ENCODE peak calls at places on chromosomes 5 and 9, in four cellular contexts. One of them, this sample, is unnamed.

GRCh38 chr5:142095651-142096330 is 12.8 kb upstream of the NDFIP1 start:
- DNase-seq in CD8-positive, alpha-beta T cell: peak
- DNase-seq in H7: no peak
- DNase-seq in iPS-NIHi11: no peak
- DNase-seq in this sample: no peak

GRCh38 chr5:7755958-7756357 is 95.0 kb downstream of the CFAP90 start:
- DNase-seq in CD8-positive, alpha-beta T cell: no peak
- DNase-seq in H7: no peak
- DNase-seq in iPS-NIHi11: no peak
- DNase-seq in this sample: no peak

GRCh38 chr9:95809686-95810085 is 65.8 kb upstream of the ERCC6L2 start:
- DNase-seq in CD8-positive, alpha-beta T cell: no peak
- DNase-seq in H7: no peak
- DNase-seq in iPS-NIHi11: no peak
- DNase-seq in this sample: no peak

GRCh38 chr5:72178910-72179815 is 71.9 kb downstream of the MAP1B start:
- DNase-seq in CD8-positive, alpha-beta T cell: no peak
- DNase-seq in H7: peak
- DNase-seq in iPS-NIHi11: peak
- DNase-seq in this sample: no peak

GRCh38 chr5:609506-609905 is 2.6 kb upstream of the CEP72 start:
- DNase-seq in CD8-positive, alpha-beta T cell: no peak
- DNase-seq in H7: no peak
- DNase-seq in iPS-NIHi11: no peak
- DNase-seq in this sample: no peak

GRCh38 chr9:127569819-127570401 is 42.2 kb upstream of the STXBP1 start:
- DNase-seq in CD8-positive, alpha-beta T cell: no peak
- DNase-seq in H7: no peak
- DNase-seq in iPS-NIHi11: no peak
- DNase-seq in this sample: no peak

GRCh38 chr5:1888541-1889251 is 6.0 kb upstream of the IRX4 start:
- DNase-seq in CD8-positive, alpha-beta T cell: no peak
- DNase-seq in H7: peak
- DNase-seq in iPS-NIHi11: no peak
- DNase-seq in this sample: no peak

GRCh38 chr5:92780057-92780456 is 801.0 kb downstream of the NR2F1-AS1 start:
- DNase-seq in CD8-positive, alpha-beta T cell: no peak
- DNase-seq in H7: peak
- DNase-seq in iPS-NIHi11: no peak
- DNase-seq in this sample: no peak

GRCh38 chr5:5886812-5887486 is 464.5 kb downstream of the ICE1 start:
- DNase-seq in CD8-positive, alpha-beta T cell: no peak
- DNase-seq in H7: peak
- DNase-seq in iPS-NIHi11: peak
- DNase-seq in this sample: peak

GRCh38 chr9:89886281-89886700 is 281.5 kb downstream of the GADD45G start:
- DNase-seq in CD8-positive, alpha-beta T cell: no peak
- DNase-seq in H7: no peak
- DNase-seq in iPS-NIHi11: no peak
- DNase-seq in this sample: peak

GRCh38 chr5:38557309-38557710 is 864 bp upstream of the LIFR start:
- DNase-seq in CD8-positive, alpha-beta T cell: no peak
- DNase-seq in H7: no peak
- DNase-seq in iPS-NIHi11: no peak
- DNase-seq in this sample: no peak

GRCh38 chr9:135865531-135865930 is 41.8 kb downstream of the CAMSAP1 start:
- DNase-seq in CD8-positive, alpha-beta T cell: no peak
- DNase-seq in H7: no peak
- DNase-seq in iPS-NIHi11: no peak
- DNase-seq in this sample: no peak

GRCh38 chr9:34337404-34337803 is 8.0 kb downstream of the NUDT2 start:
- DNase-seq in CD8-positive, alpha-beta T cell: no peak
- DNase-seq in H7: no peak
- DNase-seq in iPS-NIHi11: no peak
- DNase-seq in this sample: no peak

GRCh38 chr9:34611811-34612787 is at the start of gene RPP25L:
- DNase-seq in CD8-positive, alpha-beta T cell: peak
- DNase-seq in H7: peak
- DNase-seq in iPS-NIHi11: peak
- DNase-seq in this sample: peak

GRCh38 chr9:14531424-14532269 is 161.6 kb downstream of the ZDHHC21 start:
- DNase-seq in CD8-positive, alpha-beta T cell: no peak
- DNase-seq in H7: no peak
- DNase-seq in iPS-NIHi11: no peak
- DNase-seq in this sample: no peak

GRCh38 chr5:153831976-153832375 is 206.7 kb downstream of the FAM114A2 start:
- DNase-seq in CD8-positive, alpha-beta T cell: no peak
- DNase-seq in H7: no peak
- DNase-seq in iPS-NIHi11: peak
- DNase-seq in this sample: no peak

GRCh38 chr5:84273517-84273883 is 111.2 kb downstream of the EDIL3 start:
- DNase-seq in CD8-positive, alpha-beta T cell: no peak
- DNase-seq in H7: no peak
- DNase-seq in iPS-NIHi11: no peak
- DNase-seq in this sample: no peak

GRCh38 chr5:130514984-130515690 is 610.9 kb downstream of the CHSY3 start:
- DNase-seq in CD8-positive, alpha-beta T cell: no peak
- DNase-seq in H7: no peak
- DNase-seq in iPS-NIHi11: no peak
- DNase-seq in this sample: no peak

GRCh38 chr5:10563940-10564837 is at the start of gene ANKRD33B:
- DNase-seq in CD8-positive, alpha-beta T cell: peak
- DNase-seq in H7: peak
- DNase-seq in iPS-NIHi11: peak
- DNase-seq in this sample: peak

GRCh38 chr9:109887079-109887478 is 107.1 kb downstream of the PALM2AKAP2 start:
- DNase-seq in CD8-positive, alpha-beta T cell: no peak
- DNase-seq in H7: no peak
- DNase-seq in iPS-NIHi11: no peak
- DNase-seq in this sample: no peak

GRCh38 chr5:78816143-78816765 is 167.7 kb upstream of the LHFPL2 start:
- DNase-seq in CD8-positive, alpha-beta T cell: no peak
- DNase-seq in H7: no peak
- DNase-seq in iPS-NIHi11: no peak
- DNase-seq in this sample: no peak

GRCh38 chr5:170121321-170121720 is 15.6 kb downstream of the FOXI1 start:
- DNase-seq in CD8-positive, alpha-beta T cell: no peak
- DNase-seq in H7: no peak
- DNase-seq in iPS-NIHi11: no peak
- DNase-seq in this sample: no peak

GRCh38 chr5:9361835-9362234 is 184.0 kb downstream of the SEMA5A start:
- DNase-seq in CD8-positive, alpha-beta T cell: peak
- DNase-seq in H7: peak
- DNase-seq in iPS-NIHi11: peak
- DNase-seq in this sample: peak

GRCh38 chr9:108356806-108357205 is 499.0 kb downstream of the ACTL7B start:
- DNase-seq in CD8-positive, alpha-beta T cell: no peak
- DNase-seq in H7: no peak
- DNase-seq in iPS-NIHi11: no peak
- DNase-seq in this sample: no peak

GRCh38 chr5:172910828-172911627 is 48.2 kb upstream of the RPL26L1 start:
- DNase-seq in CD8-positive, alpha-beta T cell: no peak
- DNase-seq in H7: peak
- DNase-seq in iPS-NIHi11: peak
- DNase-seq in this sample: peak

GRCh38 chr5:120615967-120616645 is 152.0 kb downstream of the PRR16 start:
- DNase-seq in CD8-positive, alpha-beta T cell: no peak
- DNase-seq in H7: peak
- DNase-seq in iPS-NIHi11: peak
- DNase-seq in this sample: no peak